ENCODE peak calls at places on chromosomes 1 and 21, in eight cellular contexts. Z, S, N, B, C, U, H and W are unnamed samples.
A peak's percentile ranks its signal among the peaks of the same experiment; 100 is the strongest.

GRCh38 chr1:208089151-208089550 is 155.0 kb downstream of the PLXNA2 start:
- DNase-seq in Z (no peak), S (no peak), N (no peak), B (no peak), C (no peak), U (no peak), H (no peak), W (no peak)

GRCh38 chr21:26032263-26032662 is 138.3 kb downstream of the APP start:
- DNase-seq in Z (no peak), S (peak; percentile 3), N (no peak), B (peak; percentile 52), C (no peak), U (no peak), H (no peak), W (no peak)

GRCh38 chr1:11562664-11563063 is 83.7 kb downstream of the DISP3 start:
- DNase-seq in Z (no peak), S (no peak), N (no peak), B (no peak), C (no peak), U (no peak), H (no peak), W (no peak)

GRCh38 chr1:62082456-62083363 is 111.9 kb upstream of the L1TD1 start:
- DNase-seq in Z (peak; percentile 56), S (peak; percentile 38), N (peak; percentile 76), B (peak; percentile 68), C (no peak), U (peak; percentile 66), H (peak; percentile 40), W (peak; percentile 65)

GRCh38 chr1:154410185-154410827 is 5.2 kb downstream of the IL6R start:
- DNase-seq in Z (no peak), S (no peak), N (no peak), B (no peak), C (no peak), U (no peak), H (no peak), W (no peak)

GRCh38 chr21:41109174-41109573 is 58.8 kb upstream of the BACE2 start:
- DNase-seq in Z (no peak), S (no peak), N (no peak), B (no peak), C (no peak), U (no peak), H (no peak), W (no peak)

GRCh38 chr1:102434421-102434820 is 437.7 kb upstream of the OLFM3 start:
- DNase-seq in Z (peak; percentile 36), S (peak; percentile 58), N (peak; percentile 87), B (peak; percentile 44), C (peak; percentile 10), U (peak; percentile 28), H (peak; percentile 52), W (peak; percentile 8)

GRCh38 chr1:53071167-53071865 is 9.3 kb downstream of the PODN start:
- DNase-seq in Z (no peak), S (no peak), N (no peak), B (no peak), C (no peak), U (peak; percentile 32), H (no peak), W (no peak)

GRCh38 chr21:34843562-34843961 is 174.8 kb downstream of the CLIC6 start:
- DNase-seq in Z (no peak), S (no peak), N (no peak), B (no peak), C (no peak), U (no peak), H (no peak), W (no peak)

GRCh38 chr1:184590163-184590750 is 164.4 kb downstream of the EDEM3 start:
- DNase-seq in Z (peak; percentile 62), S (no peak), N (no peak), B (peak; percentile 83), C (no peak), U (no peak), H (no peak), W (no peak)

GRCh38 chr1:155277896-155278688 is 829 bp downstream of the HCN3 start:
- DNase-seq in Z (peak; percentile 85), S (peak; percentile 75), N (peak; percentile 99), B (peak; percentile 51), C (no peak), U (peak; percentile 80), H (peak; percentile 73), W (peak; percentile 59)

GRCh38 chr1:193417420-193417819 is 231.0 kb upstream of the B3GALT2 start:
- DNase-seq in Z (no peak), S (no peak), N (no peak), B (no peak), C (no peak), U (no peak), H (no peak), W (peak; percentile 35)

GRCh38 chr1:18486195-18486594 is 5.5 kb downstream of the KLHDC7A start:
- DNase-seq in Z (no peak), S (no peak), N (peak; percentile 75), B (no peak), C (no peak), U (peak; percentile 52), H (no peak), W (no peak)

GRCh38 chr1:247448107-247448778 is 9.7 kb downstream of the OR2B11 start:
- DNase-seq in Z (peak; percentile 63), S (no peak), N (peak; percentile 90), B (peak; percentile 71), C (no peak), U (peak; percentile 67), H (no peak), W (peak; percentile 80)

GRCh38 chr1:58727363-58727762 is 27.5 kb upstream of the MYSM1 start:
- DNase-seq in Z (peak; percentile 18), S (no peak), N (no peak), B (peak; percentile 98), C (peak; percentile 83), U (no peak), H (no peak), W (peak; percentile 95)

GRCh38 chr1:166350490-166350889 is 183.7 kb upstream of the FAM78B start:
- DNase-seq in Z (no peak), S (no peak), N (peak; percentile 32), B (no peak), C (no peak), U (peak; percentile 72), H (no peak), W (no peak)

GRCh38 chr1:58062635-58063034 is 483.9 kb downstream of the OMA1 start:
- DNase-seq in Z (no peak), S (no peak), N (no peak), B (no peak), C (no peak), U (no peak), H (no peak), W (peak; percentile 16)

GRCh38 chr1:112905420-112906154 is 50.4 kb downstream of the SLC16A1 start:
- DNase-seq in Z (peak; percentile 33), S (no peak), N (peak; percentile 42), B (peak; percentile 67), C (no peak), U (no peak), H (no peak), W (no peak)

GRCh38 chr1:178172939-178173338 is 79.0 kb downstream of the RASAL2 start:
- DNase-seq in Z (no peak), S (no peak), N (peak; percentile 57), B (no peak), C (no peak), U (no peak), H (no peak), W (peak; percentile 16)

GRCh38 chr1:171513743-171514142 is 28.4 kb downstream of the PRRC2C start:
- DNase-seq in Z (no peak), S (no peak), N (no peak), B (peak; percentile 44), C (no peak), U (no peak), H (no peak), W (no peak)

GRCh38 chr1:15876357-15876756 is 28.9 kb downstream of the SPEN start:
- DNase-seq in Z (peak; percentile 15), S (no peak), N (peak; percentile 91), B (no peak), C (no peak), U (no peak), H (no peak), W (no peak)
- H3K4me1 ChIP-seq in Z (no peaks in the 10 kb centered on the region), S (no peaks in the 10 kb centered on the region), N (no peaks in the 10 kb centered on the region), B (no peaks in the 10 kb centered on the region), C (no peaks in the 10 kb centered on the region), U (no peaks in the 10 kb centered on the region), H (peaks cover 2% of the 10 kb centered on the region), W (no peaks in the 10 kb centered on the region)

GRCh38 chr1:157419845-157420542 is 132.3 kb downstream of the FCRL5 start:
- DNase-seq in Z (no peak), S (no peak), N (no peak), B (no peak), C (no peak), U (no peak), H (no peak), W (no peak)
- TF ChIP-seq EZH2phosphoT487 in Z (no peak), S (no peak), N (no peak), B (no peak), C (no peak), U (no peak), H (no peak), W (no peak)

DNA sequence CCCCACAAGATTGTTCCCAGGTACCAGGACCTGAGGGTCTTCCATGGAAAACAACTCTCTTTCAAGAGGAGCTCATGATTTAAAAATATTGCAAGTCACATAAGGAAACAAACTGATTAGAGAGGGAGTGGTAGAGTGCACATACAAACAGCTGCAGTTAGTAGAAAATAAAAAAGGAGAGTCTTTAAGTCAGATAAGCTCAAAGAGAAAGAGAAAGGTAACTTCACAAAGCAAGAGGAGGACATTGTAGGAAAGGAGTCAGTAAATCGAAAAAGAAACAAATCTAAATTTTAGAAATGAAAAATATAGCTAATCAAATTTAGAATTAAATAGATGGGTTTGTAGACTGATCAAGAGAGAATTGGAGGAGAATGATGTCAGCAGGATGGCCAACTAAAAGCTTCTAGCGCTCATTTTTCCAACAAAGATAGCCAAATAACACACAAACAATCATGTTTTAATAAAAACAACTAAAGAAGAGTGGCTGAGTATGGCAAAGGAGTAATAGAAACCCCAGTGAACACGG is 86.1 kb upstream of the CD53 start:
- DNase-seq in Z (no peak), S (no peak), N (no peak), B (no peak), C (no peak), U (no peak), H (peak; percentile 47), W (no peak)
- H3K4me1 ChIP-seq in Z (no peaks in the 10 kb centered on the region), S (peaks cover 30% of the 10 kb centered on the region), N (no peaks in the 10 kb centered on the region), B (no peaks in the 10 kb centered on the region), C (no peaks in the 10 kb centered on the region), U (no peaks in the 10 kb centered on the region), H (peaks cover 55% of the 10 kb centered on the region), W (no peaks in the 10 kb centered on the region)

DNA sequence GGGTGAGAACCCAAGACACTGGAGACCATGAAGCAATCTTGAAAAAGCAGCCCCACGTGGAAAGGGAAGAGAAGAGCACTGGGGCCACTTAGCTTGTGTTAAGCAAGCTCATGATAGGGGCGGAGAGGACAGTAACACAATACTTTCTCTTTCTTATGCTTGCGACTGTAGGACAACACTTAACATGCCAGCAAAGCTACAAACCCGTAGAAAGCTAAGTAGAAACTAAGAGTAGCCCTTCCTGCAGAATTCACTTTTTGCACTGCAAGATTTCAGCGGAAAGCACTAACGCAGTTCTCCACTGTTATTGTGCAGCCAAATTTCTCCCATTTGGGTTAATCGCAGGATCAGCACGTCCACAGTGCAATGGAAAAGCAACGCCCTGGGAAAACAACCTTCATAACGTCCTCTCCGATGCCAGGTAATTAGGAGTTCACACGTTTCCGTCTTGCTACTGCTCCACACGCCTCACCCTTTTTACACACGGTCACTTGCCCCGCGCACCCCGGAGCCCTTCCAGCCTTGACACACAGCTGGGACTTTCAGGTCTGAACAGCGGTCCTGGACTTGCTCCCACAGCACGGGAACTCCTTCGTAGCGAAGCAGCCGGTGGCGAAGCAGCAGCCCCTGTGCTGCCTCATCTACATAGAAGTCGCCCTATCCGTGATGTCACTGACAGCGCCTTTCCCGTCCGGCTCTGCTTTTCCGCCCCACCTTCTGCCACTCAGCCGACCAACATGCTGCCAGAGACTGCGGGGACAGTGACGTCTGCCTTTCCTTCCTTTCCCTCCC is 148.6 kb downstream of the PPIAL4G start:
- DNase-seq in Z (peak; percentile 91), S (peak; percentile 91), N (peak; percentile 94), B (peak; percentile 98), C (peak; percentile 98), U (peak; percentile 37), H (peak; percentile 83), W (peak; percentile 79)
- TF ChIP-seq EZH2phosphoT487 in Z (no peak), S (no peak), N (no peak), B (no peak), C (no peak), U (no peak), H (no peak), W (no peak)